ENCODE peak calls at places on chromosomes 11 and 22, in ten cellular contexts. C is upper lobe of right lung, N is prostate gland, V is heart right ventricle, B is pancreas, K is BJ, U is IMR-90, R is spleen, J is adrenal gland, Z is psoas muscle. Q is an unnamed sample. For H3K27me3, the result is how much of the 10 kb centered on the place peaks cover.

GRCh38 chr11:71204294-71204693 is 48.1 kb downstream of the SHANK2 start:
- DNase-seq in C (no peak), N (no peak), V (no peak), B (no peak), K (no peak), U (no peak), R (peak), J (no peak), Z (no peak), Q (no peak)

GRCh38 chr11:120389693-120390584 is 53.7 kb downstream of the ARHGEF12 start:
- DNase-seq in C (no peak), N (no peak), V (no peak), B (no peak), K (no peak), U (no peak), R (no peak), J (no peak), Z (no peak), Q (no peak)

GRCh38 chr11:87368876-87369480 is 331.2 kb downstream of the TMEM135 start:
- DNase-seq in C (no peak), N (no peak), V (no peak), B (no peak), K (no peak), U (no peak), R (no peak), J (no peak), Z (no peak), Q (no peak)

GRCh38 chr11:120819003-120819402 is 204.9 kb upstream of the TBCEL start:
- DNase-seq in C (no peak), N (peak), V (no peak), B (no peak), K (no peak), U (no peak), R (peak), J (no peak), Z (no peak), Q (no peak)

GRCh38 chr11:66912963-66913362 is 45.2 kb downstream of the PC start:
- DNase-seq in C (no peak), N (no peak), V (no peak), B (no peak), K (no peak), U (no peak), R (no peak), J (no peak), Z (no peak), Q (peak)

GRCh38 chr22:19776433-19777031 is 16.0 kb downstream of the TBX1 start:
- DNase-seq in C (no peak), N (no peak), V (peak), B (no peak), K (no peak), U (peak), R (peak), J (no peak), Z (no peak), Q (no peak)

GRCh38 chr22:46572911-46573780 is 35.7 kb upstream of the CELSR1 start:
- DNase-seq in C (no peak), N (no peak), V (peak), B (peak), K (no peak), U (no peak), R (peak), J (no peak), Z (no peak), Q (no peak)

GRCh38 chr11:86205415-86206268 is 38.9 kb upstream of the EED start:
- DNase-seq in C (no peak), N (no peak), V (no peak), B (no peak), K (no peak), U (no peak), R (no peak), J (peak), Z (no peak), Q (no peak)

GRCh38 chr11:93662177-93662575 is 694 bp downstream of the CEP295 start:
- DNase-seq in C (no peak), N (no peak), V (no peak), B (no peak), K (no peak), U (no peak), R (no peak), J (no peak), Z (no peak), Q (no peak)

GRCh38 chr11:131696584-131697120 is 326.2 kb downstream of the NTM start:
- DNase-seq in C (no peak), N (no peak), V (no peak), B (no peak), K (no peak), U (no peak), R (no peak), J (no peak), Z (no peak), Q (no peak)

GRCh38 chr11:454801-455565 is 4.9 kb downstream of the PTDSS2 start:
- DNase-seq in C (no peak), N (no peak), V (no peak), B (no peak), K (no peak), U (no peak), R (no peak), J (no peak), Z (no peak), Q (no peak)
- H3K27me3 ChIP-seq in C (under half), N (under half), V (under half), B (under half), K (under half), U (under half), R (under half), J (under half), Z (under half), Q (under half)

GRCh38 chr11:117818036-117818858 is 6.3 kb downstream of the FXYD2 start:
- DNase-seq in C (no peak), N (no peak), V (no peak), B (no peak), K (no peak), U (peak), R (no peak), J (peak), Z (no peak), Q (no peak)
- TF ChIP-seq CTCF in C (no peak), N (no peak), V (no peak), B (no peak), K (no peak), U (no peak), R (no peak), J (no peak), Z (no peak), Q (no peak)

DNA sequence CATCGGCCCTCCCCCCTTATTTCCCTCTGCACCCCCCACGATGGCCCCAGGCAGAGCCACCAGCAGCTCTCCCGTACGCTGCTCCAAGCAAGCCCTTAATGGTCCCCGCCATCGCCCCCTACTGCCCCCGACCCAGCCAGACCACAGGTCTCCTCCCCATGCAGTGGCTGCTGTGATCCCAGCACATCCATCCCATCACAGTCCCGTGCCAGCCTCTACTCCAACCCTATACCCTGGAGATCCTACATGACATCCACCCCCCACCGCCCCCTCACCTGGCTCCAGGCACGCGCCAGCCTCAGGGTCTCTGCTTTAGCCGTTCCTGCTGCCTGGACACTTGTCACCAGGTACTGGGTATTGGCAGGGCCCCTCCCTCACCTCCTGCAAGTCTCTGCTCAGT is 85.8 kb upstream of the RTL6 start:
- DNase-seq in C (peak), N (no peak), V (no peak), B (no peak), K (no peak), U (no peak), R (peak), J (no peak), Z (no peak), Q (peak)
- H3K27me3 ChIP-seq in C (under half), N (under half), V (under half), B (under half), K (under half), U (under half), R (half or more), J (under half), Z (under half), Q (under half)

GRCh38 chr11:133930767-133931448 is 25.9 kb downstream of the IGSF9B start:
- DNase-seq in C (no peak), N (no peak), V (no peak), B (no peak), K (no peak), U (no peak), R (no peak), J (peak), Z (no peak), Q (no peak)
- TF ChIP-seq CTCF in C (peak), N (no peak), V (peak), B (no peak), K (peak), U (peak), R (peak), J (peak), Z (no peak), Q (no peak)

GRCh38 chr22:49972163-49973017 is 11.8 kb downstream of the PIM3 start:
- DNase-seq in C (peak), N (peak), V (peak), B (peak), K (no peak), U (no peak), R (peak), J (peak), Z (peak), Q (peak)
- H3K27me3 ChIP-seq in C (under half), N (under half), V (under half), B (under half), K (under half), U (under half), R (under half), J (under half), Z (under half), Q (under half)

DNA sequence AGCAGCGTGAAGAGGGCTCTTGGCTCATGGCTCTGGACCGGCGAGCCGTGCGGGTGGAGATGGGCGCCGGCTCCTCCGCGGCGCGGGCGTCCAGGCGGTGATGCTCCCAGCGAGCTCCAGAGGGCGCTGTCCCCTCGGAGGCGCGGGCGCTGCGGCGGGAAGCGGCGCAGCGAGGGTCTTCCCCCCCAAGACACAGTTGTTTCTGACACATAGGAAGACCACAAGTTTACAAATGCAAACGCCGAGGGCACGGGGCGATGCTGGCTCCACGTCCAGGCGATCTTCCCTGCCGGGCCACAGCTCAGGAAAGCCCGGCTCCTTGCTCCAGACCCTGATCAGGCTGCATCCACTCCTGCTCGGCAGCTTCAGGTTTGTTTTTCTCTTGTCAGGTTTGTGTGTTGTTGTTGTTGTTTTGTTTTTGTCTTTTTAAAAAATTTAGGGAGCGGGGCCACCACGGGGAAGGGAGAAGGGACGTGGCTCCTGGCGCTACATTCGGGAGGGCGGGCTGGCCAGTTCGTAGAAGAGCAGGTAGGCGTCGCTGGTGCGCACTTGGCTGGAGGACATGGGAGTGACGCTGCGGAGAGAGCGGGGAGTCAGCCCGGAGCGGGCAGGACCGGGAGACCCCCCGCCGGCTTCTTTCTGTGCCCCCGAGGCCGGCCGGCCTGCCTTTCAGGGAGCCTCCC is 10.0 kb upstream of the MFRP start:
- DNase-seq in C (peak), N (peak), V (peak), B (peak), K (no peak), U (peak), R (peak), J (peak), Z (peak), Q (peak)
- TF ChIP-seq CTCF in C (peak), N (peak), V (peak), B (no peak), K (peak), U (peak), R (peak), J (peak), Z (peak), Q (peak)

GRCh38 chr22:44195189-44195871 is 14.6 kb downstream of the PARVG start:
- DNase-seq in C (no peak), N (no peak), V (no peak), B (no peak), K (no peak), U (no peak), R (peak), J (no peak), Z (no peak), Q (no peak)

GRCh38 chr22:44197271-44197670 is 16.5 kb downstream of the PARVG start:
- DNase-seq in C (no peak), N (no peak), V (no peak), B (no peak), K (no peak), U (no peak), R (no peak), J (no peak), Z (no peak), Q (no peak)

GRCh38 chr22:44196731-44197131 is 16.0 kb downstream of the PARVG start:
- DNase-seq in C (peak), N (no peak), V (no peak), B (no peak), K (no peak), U (no peak), R (peak), J (no peak), Z (no peak), Q (no peak)

GRCh38 chr22:44194569-44194968 is 13.8 kb downstream of the PARVG start:
- DNase-seq in C (no peak), N (no peak), V (no peak), B (no peak), K (no peak), U (no peak), R (no peak), J (no peak), Z (no peak), Q (no peak)

DNA sequence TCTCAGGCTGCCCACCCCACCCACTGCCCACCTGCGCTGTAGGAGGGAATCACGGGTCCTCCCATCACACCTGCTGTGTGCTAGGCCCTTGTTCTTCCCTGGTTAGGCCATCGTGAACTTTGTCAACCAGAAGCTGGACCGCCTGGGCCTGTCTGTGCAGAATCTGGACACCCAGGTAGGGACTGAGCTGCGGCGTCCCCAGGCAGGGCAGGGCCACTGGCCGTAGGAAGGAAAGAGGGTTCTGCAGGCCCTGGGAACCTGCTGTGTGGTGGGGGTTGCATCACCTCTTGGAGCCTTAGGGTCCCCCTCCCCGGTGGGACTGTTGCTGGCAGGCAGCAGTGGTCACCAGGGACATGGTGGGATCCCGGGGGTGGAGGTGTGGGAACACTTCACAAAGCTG is 15.5 kb downstream of the PARVG start:
- DNase-seq in C (peak), N (no peak), V (no peak), B (no peak), K (no peak), U (no peak), R (no peak), J (no peak), Z (no peak), Q (no peak)
- H3K27me3 ChIP-seq in C (under half), N (under half), V (under half), B (under half), K (under half), U (under half), R (under half), J (under half), Z (under half), Q (under half)

GRCh38 chr22:45551310-45552016 is 48.8 kb downstream of the FBLN1 start:
- DNase-seq in C (no peak), N (no peak), V (peak), B (peak), K (no peak), U (no peak), R (no peak), J (peak), Z (peak), Q (no peak)
- TF ChIP-seq CTCF in C (no peak), N (no peak), V (no peak), B (no peak), K (no peak), U (no peak), R (no peak), J (no peak), Z (no peak), Q (no peak)

DNA sequence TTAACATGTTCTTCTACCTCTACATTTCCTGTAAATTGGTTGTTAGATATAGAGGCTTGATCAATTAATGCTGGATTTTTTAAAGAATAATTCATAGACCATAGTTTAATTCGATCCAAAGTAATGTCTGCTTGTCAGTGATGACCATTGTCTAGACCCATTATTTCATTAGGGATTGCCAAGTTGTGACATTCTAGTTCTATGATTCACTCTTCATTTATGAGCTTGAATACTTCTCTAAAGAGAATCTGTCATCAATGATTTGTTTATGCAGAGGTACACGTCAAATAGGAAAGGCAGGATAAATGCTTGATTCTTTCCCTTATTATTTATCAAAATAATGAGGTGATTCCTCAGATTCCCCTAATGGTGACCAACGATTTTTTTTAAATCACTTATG is 24.0 kb upstream of the ROBO3 start:
- DNase-seq in C (no peak), N (no peak), V (no peak), B (no peak), K (no peak), U (no peak), R (no peak), J (no peak), Z (no peak), Q (no peak)
- H3K27me3 ChIP-seq in C (half or more), N (under half), V (half or more), B (under half), K (half or more), U (half or more), R (half or more), J (half or more), Z (under half), Q (under half)

GRCh38 chr11:115005663-115006062 is 327.3 kb downstream of the NXPE2 start:
- DNase-seq in C (no peak), N (no peak), V (no peak), B (no peak), K (no peak), U (no peak), R (no peak), J (no peak), Z (no peak), Q (no peak)
- TF ChIP-seq CTCF in C (no peak), N (no peak), V (no peak), B (no peak), K (no peak), U (no peak), R (no peak), J (no peak), Z (no peak), Q (no peak)

Q was measured in dorsolateral prefrontal cortex.